ENCODE peak calls at places on chromosomes 5 and 9, in nine cellular contexts. Q is naive thymus-derived CD4-positive, alpha-beta T cell; A is spleen; M is psoas muscle; I is NB4; G is brain microvascular endothelial cell; Y is WERI-Rb-1; N is A549; J is kidney epithelial cell. X is an unnamed sample.

GRCh38 chr5:43699910-43700309 is 96.9 kb downstream of the NNT start:
- DNase-seq in Q (no peak), A (no peak), M (no peak), I (no peak), G (no peak), Y (no peak), N (no peak), J (no peak), X (no peak)

GRCh38 chr5:32066448-32066847 is 107.7 kb downstream of the GOLPH3 start:
- DNase-seq in Q (no peak), A (no peak), M (no peak), I (no peak), G (no peak), Y (no peak), N (no peak), J (no peak), X (no peak)

GRCh38 chr9:15999422-16000339 is 446.8 kb downstream of the CCDC171 start:
- DNase-seq in Q (no peak), A (no peak), M (no peak), I (peak), G (peak), Y (no peak), N (peak), J (peak), X (no peak)

GRCh38 chr9:135163023-135163780 is 75.7 kb downstream of the OLFM1 start:
- DNase-seq in Q (no peak), A (no peak), M (no peak), I (no peak), G (no peak), Y (no peak), N (no peak), J (no peak), X (no peak)

GRCh38 chr9:127923771-127924170 is 6.8 kb downstream of the PIP5KL1 start:
- DNase-seq in Q (no peak), A (no peak), M (no peak), I (no peak), G (peak), Y (no peak), N (peak), J (no peak), X (no peak)

GRCh38 chr5:126351138-126351537 is 72.1 kb upstream of the GRAMD2B start:
- DNase-seq in Q (no peak), A (no peak), M (no peak), I (no peak), G (peak), Y (no peak), N (no peak), J (no peak), X (no peak)

GRCh38 chr5:171422902-171423663 is 3.6 kb downstream of the FGF18 start:
- DNase-seq in Q (no peak), A (peak), M (no peak), I (no peak), G (no peak), Y (no peak), N (no peak), J (no peak), X (peak)

GRCh38 chr5:134889335-134889734 is 15.2 kb downstream of the TXNDC15 start:
- DNase-seq in Q (no peak), A (no peak), M (no peak), I (no peak), G (no peak), Y (no peak), N (no peak), J (no peak), X (no peak)

GRCh38 chr5:45410304-45410995 is 285.7 kb downstream of the HCN1 start:
- DNase-seq in Q (no peak), A (no peak), M (no peak), I (no peak), G (no peak), Y (no peak), N (no peak), J (no peak), X (no peak)

GRCh38 chr5:128673010-128673409 is 135.0 kb upstream of the FBN2 start:
- DNase-seq in Q (no peak), A (no peak), M (no peak), I (no peak), G (no peak), Y (no peak), N (no peak), J (no peak), X (no peak)

DNA sequence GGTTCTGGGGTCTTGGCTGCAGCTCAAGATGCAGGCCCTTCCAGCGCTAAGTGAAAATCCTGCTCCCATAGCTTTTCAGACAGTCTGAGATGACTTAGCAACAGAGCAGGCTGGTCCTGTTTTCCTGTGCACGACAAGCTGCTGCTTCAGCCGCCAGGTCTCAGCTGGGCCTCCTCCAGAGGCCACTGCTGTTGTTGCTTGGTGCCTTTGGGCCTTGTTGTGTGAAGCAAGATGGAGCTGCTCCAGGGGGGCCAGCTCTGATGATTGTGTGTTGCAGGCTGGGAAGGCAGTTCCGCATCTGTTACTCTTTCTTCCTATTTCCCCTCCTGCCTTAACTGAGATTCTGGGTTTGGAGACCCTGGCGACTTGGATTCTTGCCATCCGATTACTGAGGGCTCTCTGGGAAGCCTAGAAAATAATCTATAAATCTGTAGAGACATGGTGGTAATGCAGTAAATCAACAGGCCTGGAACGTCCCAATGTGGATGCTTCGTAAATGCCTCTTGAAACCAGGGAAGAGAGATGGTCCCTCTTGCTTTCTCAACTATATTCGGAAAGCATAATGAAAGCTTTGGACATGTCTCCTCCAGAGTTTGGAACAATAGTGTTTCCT is 3.2 kb downstream of the MAP1B start:
- DNase-seq in Q (no peak), A (no peak), M (peak), I (no peak), G (no peak), Y (no peak), N (no peak), J (no peak), X (no peak)
- H3K4me3 ChIP-seq in Q (no peak), A (no peak), M (peak), I (no peak), G (no peak), Y (peak), N (peak), J (no peak), X (no peak)

GRCh38 chr9:137671721-137672120 is 52.9 kb downstream of the EHMT1 start:
- DNase-seq in Q (no peak), A (peak), M (no peak), I (no peak), G (no peak), Y (no peak), N (no peak), J (no peak), X (no peak)
- H3K4me3 ChIP-seq in Q (no peak), A (no peak), M (no peak), I (no peak), G (no peak), Y (no peak), N (no peak), J (no peak), X (no peak)

GRCh38 chr9:95055851-95056551 is 261.5 kb downstream of the FANCC start:
- DNase-seq in Q (no peak), A (no peak), M (peak), I (no peak), G (peak), Y (no peak), N (no peak), J (no peak), X (no peak)
- H3K4me3 ChIP-seq in Q (no peak), A (no peak), M (peak), I (no peak), G (peak), Y (no peak), N (peak), J (no peak), X (no peak)

DNA sequence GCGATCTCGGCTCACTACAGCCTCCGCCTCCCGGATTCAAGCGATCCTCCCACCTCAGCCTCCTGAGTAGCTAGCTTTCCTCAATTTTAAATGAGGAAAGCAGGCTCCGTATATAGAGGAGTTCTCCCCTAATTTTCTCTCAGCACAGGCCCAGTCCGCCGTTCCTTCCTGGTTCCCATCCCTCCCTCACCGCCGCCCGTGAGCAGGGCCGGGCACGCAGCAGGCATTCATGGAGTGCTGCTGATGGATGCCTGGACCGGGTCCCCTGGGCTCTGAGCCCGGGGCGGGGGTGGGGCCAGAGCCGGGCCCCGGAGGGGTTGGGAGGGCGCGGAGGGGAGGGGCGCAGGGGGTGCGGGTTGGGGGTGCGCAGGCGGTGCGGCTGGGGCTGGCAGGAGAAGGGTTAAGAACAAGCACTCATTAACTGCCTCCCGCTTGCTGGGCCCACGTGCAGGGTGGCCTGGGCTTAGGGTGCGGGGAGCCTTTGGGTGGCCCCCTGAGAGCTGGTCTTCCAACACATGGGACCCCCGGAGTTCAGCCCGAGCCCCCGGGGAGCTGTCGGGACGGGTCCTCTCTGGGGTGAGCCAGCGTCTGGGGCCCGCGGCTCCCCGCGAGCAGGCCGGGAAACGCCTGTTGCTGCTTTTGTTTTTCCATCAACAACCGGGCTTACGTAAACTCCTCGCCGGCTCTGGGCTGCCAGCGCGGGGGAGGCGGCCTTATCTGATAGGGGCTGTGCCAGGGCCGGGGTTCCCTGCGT is 33.7 kb downstream of the LHX2 start:
- DNase-seq in Q (no peak), A (peak), M (peak), I (peak), G (peak), Y (no peak), N (no peak), J (no peak), X (peak)
- H3K4me3 ChIP-seq in Q (no peak), A (peak), M (peak), I (no peak), G (peak), Y (no peak), N (no peak), J (peak), X (peak)

GRCh38 chr5:92909545-92909962 is 671.5 kb downstream of the NR2F1-AS1 start:
- DNase-seq in Q (no peak), A (no peak), M (no peak), I (peak), G (peak), Y (peak), N (peak), J (no peak), X (peak)
- H3K4me3 ChIP-seq in Q (no peak), A (no peak), M (no peak), I (no peak), G (peak), Y (no peak), N (no peak), J (no peak), X (no peak)

GRCh38 chr5:111234125-111234524 is 9.9 kb downstream of the CAMK4 start:
- DNase-seq in Q (peak), A (no peak), M (no peak), I (no peak), G (no peak), Y (no peak), N (no peak), J (no peak), X (no peak)
- H3K4me3 ChIP-seq in Q (peak), A (no peak), M (no peak), I (no peak), G (no peak), Y (no peak), N (no peak), J (no peak), X (no peak)

DNA sequence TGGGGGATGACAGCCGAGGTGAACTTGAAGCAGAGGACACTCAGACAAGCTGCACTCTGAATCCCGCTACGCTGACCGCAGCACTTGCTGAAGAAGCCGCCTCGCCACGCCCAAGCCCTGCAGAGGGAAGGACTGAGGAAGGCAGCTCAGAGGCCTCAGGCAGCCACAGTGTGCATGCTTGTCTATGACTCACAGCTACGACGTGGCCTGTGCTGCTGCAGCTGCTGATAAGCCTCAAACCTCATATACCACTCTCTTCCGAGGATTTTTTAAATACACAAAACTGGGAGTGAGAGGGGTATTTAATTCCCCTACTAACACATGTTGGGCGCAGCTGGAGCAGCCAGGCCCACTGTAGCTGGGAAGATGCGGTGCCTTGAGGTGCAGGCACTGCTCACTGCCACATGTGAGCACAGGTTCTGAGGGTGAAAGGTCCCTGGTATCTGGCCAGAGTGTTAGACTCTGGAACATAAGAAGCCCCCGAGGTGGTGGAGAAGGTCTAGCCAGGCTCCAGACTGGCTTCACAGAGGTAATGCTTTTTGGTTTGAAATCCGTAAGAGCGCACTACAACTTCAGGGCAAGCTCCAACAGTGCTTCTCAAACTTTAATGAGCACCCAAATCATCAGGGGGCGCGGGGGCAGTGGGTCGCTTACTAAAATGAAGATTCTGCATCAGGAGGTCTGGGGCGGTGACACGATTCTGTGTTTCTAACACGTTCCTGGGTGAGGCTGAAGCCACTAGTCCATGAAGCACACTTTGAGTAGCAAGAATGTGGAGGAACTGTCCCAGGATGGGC is 196.8 kb downstream of the AUH start:
- DNase-seq in Q (no peak), A (peak), M (peak), I (peak), G (peak), Y (no peak), N (peak), J (peak), X (no peak)
- H3K4me3 ChIP-seq in Q (no peak), A (no peak), M (no peak), I (no peak), G (no peak), Y (no peak), N (no peak), J (no peak), X (no peak)

GRCh38 chr9:132183715-132184114 is 21.9 kb downstream of the NTNG2 start:
- DNase-seq in Q (no peak), A (no peak), M (no peak), I (no peak), G (no peak), Y (no peak), N (no peak), J (no peak), X (no peak)

GRCh38 chr9:132181796-132182521 is 20.1 kb downstream of the NTNG2 start:
- DNase-seq in Q (no peak), A (no peak), M (no peak), I (no peak), G (no peak), Y (peak), N (no peak), J (no peak), X (no peak)

GRCh38 chr9:132183134-132183533 is 21.3 kb downstream of the NTNG2 start:
- DNase-seq in Q (no peak), A (no peak), M (no peak), I (no peak), G (no peak), Y (peak), N (no peak), J (no peak), X (no peak)

GRCh38 chr9:132185164-132186009 is 23.5 kb downstream of the NTNG2 start:
- DNase-seq in Q (no peak), A (no peak), M (no peak), I (peak), G (no peak), Y (peak), N (no peak), J (no peak), X (peak)

DNA sequence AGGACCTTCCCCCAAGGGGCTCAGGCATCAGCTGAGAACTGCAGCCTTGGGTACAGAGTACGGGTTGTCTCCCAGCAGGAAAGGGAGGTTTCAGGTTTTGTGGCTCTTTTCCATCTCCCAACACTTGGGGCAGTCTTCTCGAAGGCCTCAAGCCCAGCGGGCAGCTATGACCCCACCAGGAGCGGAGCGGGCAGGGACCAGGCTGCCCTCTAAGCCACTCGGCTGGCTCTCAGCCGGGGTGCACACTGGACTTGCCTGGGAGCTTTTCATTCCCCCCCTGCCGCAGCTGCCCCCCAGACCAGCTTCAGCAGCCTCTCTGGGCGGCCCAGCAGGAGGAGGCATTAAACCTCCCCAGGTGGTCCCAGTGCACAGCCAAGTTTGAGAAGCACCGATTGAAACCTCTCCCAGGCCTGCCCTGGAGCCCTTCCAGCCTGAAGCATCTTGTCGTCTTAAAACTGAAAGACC is 20.8 kb downstream of the NTNG2 start:
- DNase-seq in Q (no peak), A (no peak), M (no peak), I (no peak), G (no peak), Y (peak), N (peak), J (no peak), X (peak)
- H3K4me3 ChIP-seq in Q (no peak), A (no peak), M (no peak), I (no peak), G (no peak), Y (no peak), N (no peak), J (no peak), X (no peak)

X was measured in H7.